ENCODE peak calls at places on chromosomes 5 and 9, in ten cellular contexts. X is HEK293T; K is NAMALWA; P is T-helper 1 cell; R is EL; T is GM10248; V is tibial artery; Y is naive thymus-derived CD8-positive, alpha-beta T cell; W is adipocyte; L is H7. H is an unnamed sample.

GRCh38 chr5:147565524-147565923 is 55.7 kb upstream of the DPYSL3 start:
- DNase-seq in P (no peak), X (no peak), T (no peak), L (no peak), V (no peak), K (no peak), W (peak; percentile 34), R (peak; percentile 28), Y (no peak), H (no peak)

GRCh38 chr5:113274836-113275414 is 159.9 kb downstream of the TSSK1B start:
- DNase-seq in T (no peak), V (no peak), Y (no peak), W (no peak), X (no peak), P (no peak), K (no peak), R (no peak), L (peak; percentile 22), H (no peak)

GRCh38 chr5:51387854-51388320 is 4.6 kb downstream of the ISL1 start:
- DNase-seq in L (peak; percentile 74), T (no peak), W (no peak), P (no peak), V (no peak), X (no peak), Y (no peak), R (no peak), K (no peak), H (no peak)

GRCh38 chr9:135522137-135522877 is 1.1 kb downstream of the LCN1 start:
- DNase-seq in K (no peak), Y (no peak), R (no peak), P (no peak), W (no peak), L (no peak), T (no peak), V (peak; percentile 52), X (no peak), H (no peak)

GRCh38 chr9:122336836-122337560 is 33.8 kb upstream of the PTGS1 start:
- DNase-seq in K (peak; percentile 18), R (no peak), V (no peak), T (no peak), X (no peak), P (no peak), W (no peak), Y (no peak), L (peak; percentile 88), H (no peak)

GRCh38 chr5:145157841-145158240 is 677.3 kb downstream of the PRELID2 start:
- DNase-seq in R (peak; percentile 25), Y (no peak), P (no peak), T (no peak), X (no peak), L (no peak), K (no peak), V (no peak), W (peak; percentile 34), H (no peak)

GRCh38 chr5:151568036-151568435 is 23.1 kb downstream of the FAT2 start:
- DNase-seq in V (no peak), P (no peak), K (no peak), L (no peak), Y (no peak), W (no peak), T (no peak), X (no peak), R (no peak), H (no peak)

GRCh38 chr5:149549461-149550266 is 1.6 kb downstream of the CSNK1A1 start:
- DNase-seq in P (no peak), R (peak; percentile 59), K (peak; percentile 70), L (peak; percentile 35), T (peak; percentile 57), Y (peak; percentile 44), X (peak; percentile 39), V (no peak), W (peak; percentile 62), H (peak; percentile 74)

GRCh38 chr5:149170292-149170691 is 29.0 kb downstream of the ABLIM3 start:
- DNase-seq in R (peak; percentile 20), T (no peak), V (no peak), X (no peak), K (no peak), W (no peak), Y (no peak), L (peak; percentile 38), P (no peak), H (no peak)

GRCh38 chr9:93096131-93096802 is at the start of gene CARD19:
- DNase-seq in W (peak; percentile 70), Y (no peak), T (no peak), R (peak; percentile 33), V (peak; percentile 88), P (peak; percentile 48), K (peak; percentile 65), X (peak; percentile 35), L (peak; percentile 84), H (peak; percentile 41)

GRCh38 chr5:133251296-133252132 is 199.7 kb downstream of the HSPA4 start:
- DNase-seq in V (no peak), W (no peak), P (no peak), X (no peak), T (no peak), R (no peak), L (no peak), Y (no peak), K (no peak), H (no peak)

GRCh38 chr5:50984628-50985027 is 318.2 kb downstream of the PARP8 start:
- DNase-seq in Y (no peak), P (no peak), K (no peak), T (no peak), L (no peak), V (no peak), X (no peak), R (no peak), W (no peak), H (no peak)

GRCh38 chr5:137890850-137891249 is 1.6 kb downstream of the PKD2L2 start:
- DNase-seq in Y (no peak), X (no peak), R (no peak), T (no peak), V (no peak), K (no peak), P (no peak), L (no peak), W (no peak), H (no peak)

GRCh38 chr5:75603421-75603820 is 7.8 kb upstream of the ANKDD1B start:
- DNase-seq in R (peak; percentile 63), X (no peak), T (no peak), K (no peak), Y (no peak), P (no peak), L (no peak), W (peak; percentile 26), V (no peak), H (no peak)

GRCh38 chr5:133384903-133385302 is 227.4 kb downstream of the FSTL4 start:
- DNase-seq in L (no peak), X (no peak), R (no peak), W (no peak), K (no peak), T (no peak), V (peak; percentile 45), Y (no peak), P (no peak), H (no peak)

GRCh38 chr5:132787076-132787475 is 10.0 kb upstream of the SEPTIN8 start:
- DNase-seq in X (no peak), Y (no peak), V (no peak), K (no peak), P (no peak), L (no peak), W (peak; percentile 28), R (peak; percentile 62), T (no peak), H (no peak)

GRCh38 chr9:93667006-93667405 is 90.6 kb downstream of the PHF2 start:
- DNase-seq in X (no peak), P (peak; percentile 2), W (no peak), T (no peak), Y (no peak), V (peak; percentile 64), L (no peak), R (no peak), K (no peak), H (no peak)

GRCh38 chr9:79686381-79687130 is 114.8 kb downstream of the TLE4 start:
- DNase-seq in P (no peak), T (no peak), W (peak; percentile 56), L (no peak), R (peak; percentile 95), X (peak; percentile 76), K (no peak), Y (no peak), V (peak; percentile 75), H (no peak)

GRCh38 chr5:127562252-127562651 is 44.8 kb downstream of the PRRC1 start:
- DNase-seq in L (peak; percentile 32), W (no peak), K (peak; percentile 29), V (no peak), X (peak; percentile 27), P (no peak), Y (no peak), R (peak; percentile 8), T (no peak), H (peak; percentile 19)

GRCh38 chr5:79001471-79001870 is 16.4 kb upstream of the ARSB start:
- DNase-seq in T (no peak), L (no peak), Y (no peak), P (no peak), X (no peak), K (no peak), V (no peak), R (peak; percentile 35), W (no peak), H (no peak)

GRCh38 chr9:90801175-90801506 is 478 bp upstream of the SYK start:
- DNase-seq in W (no peak), R (no peak), P (no peak), X (no peak), K (peak; percentile 70), Y (no peak), V (no peak), L (no peak), T (no peak), H (no peak)

GRCh38 chr9:75658301-75658919 is 232.1 kb upstream of the PCSK5 start:
- DNase-seq in W (peak; percentile 48), V (no peak), X (no peak), T (no peak), Y (no peak), P (no peak), R (no peak), K (no peak), L (no peak), H (no peak)

GRCh38 chr9:13942695-13943094 is 371.2 kb downstream of the NFIB start:
- DNase-seq in Y (no peak), X (no peak), K (no peak), R (peak; percentile 91), V (no peak), W (peak; percentile 88), T (no peak), L (no peak), P (no peak), H (no peak)

GRCh38 chr9:95574866-95575553 is 58.2 kb upstream of the PTCH1 start:
- DNase-seq in T (no peak), W (peak; percentile 1), L (no peak), X (no peak), R (no peak), K (no peak), V (no peak), Y (no peak), P (no peak), H (no peak)

GRCh38 chr9:93244101-93244500 is 60.2 kb downstream of the WNK2 start:
- DNase-seq in P (no peak), K (no peak), V (no peak), W (no peak), X (no peak), Y (no peak), T (no peak), R (no peak), L (no peak), H (no peak)

GRCh38 chr5:93022770-93023169 is 558.2 kb downstream of the NR2F1-AS1 start:
- DNase-seq in V (no peak), L (no peak), X (no peak), W (peak; percentile 59), Y (no peak), T (no peak), R (no peak), K (no peak), P (no peak), H (no peak)

GRCh38 chr5:153891394-153891793 is 147.3 kb downstream of the FAM114A2 start:
- DNase-seq in Y (no peak), X (no peak), K (no peak), L (no peak), V (no peak), T (no peak), P (no peak), R (no peak), W (no peak), H (no peak)

GRCh38 chr5:90878081-90878480 is 319.5 kb downstream of the ADGRV1 start:
- DNase-seq in P (no peak), T (no peak), L (no peak), K (no peak), W (no peak), R (no peak), Y (no peak), V (no peak), X (no peak), H (peak; percentile 43)

H was measured in KBM-7.